ENCODE peak calls at places on chromosome 21, in four cellular contexts. H, B, A and G are unnamed samples. For H3K4me1, the result is how much of the 10 kb centered on the place peaks cover.

GRCh38 chr21:32455548-32455947 is 43.0 kb downstream of the EVA1C start:
- DNase-seq in H (no peak), B (no peak), A (no peak), G (no peak)

GRCh38 chr21:38811257-38811656 is 5.5 kb downstream of the ETS2 start:
- DNase-seq in H (no peak), B (no peak), A (no peak), G (no peak)

GRCh38 chr21:41112740-41113692 is 54.9 kb upstream of the BACE2 start:
- DNase-seq in H (no peak), B (peak), A (no peak), G (no peak)

GRCh38 chr21:29235714-29236197 is 63.0 kb upstream of the BACH1 start:
- DNase-seq in H (no peak), B (no peak), A (no peak), G (no peak)

GRCh38 chr21:32306021-32306780 is 7.5 kb downstream of the MRAP start:
- DNase-seq in H (no peak), B (no peak), A (no peak), G (no peak)

GRCh38 chr21:38561613-38562012 is 63.3 kb upstream of the ERG start:
- DNase-seq in H (no peak), B (no peak), A (no peak), G (no peak)

GRCh38 chr21:22743085-22743484 is 1744.9 kb downstream of the NCAM2 start:
- DNase-seq in H (no peak), B (no peak), A (no peak), G (no peak)

GRCh38 chr21:40901690-40902089 is 54.7 kb upstream of the DSCAM start:
- DNase-seq in H (no peak), B (no peak), A (no peak), G (no peak)

GRCh38 chr21:34122047-34122446 is 48.7 kb downstream of the MRPS6 start:
- DNase-seq in H (no peak), B (no peak), A (no peak), G (no peak)

GRCh38 chr21:34092241-34092921 is 19.0 kb downstream of the MRPS6 start:
- DNase-seq in H (no peak), B (no peak), A (no peak), G (no peak)

GRCh38 chr21:37792046-37792445 is 124.2 kb downstream of the KCNJ6 start:
- DNase-seq in H (no peak), B (no peak), A (no peak), G (no peak)

GRCh38 chr21:32516729-32517649 is 68.3 kb downstream of the TCP10L start:
- DNase-seq in H (no peak), B (no peak), A (no peak), G (no peak)

GRCh38 chr21:37045556-37045955 is 27.3 kb downstream of the PIGP start:
- DNase-seq in H (no peak), B (no peak), A (no peak), G (no peak)

GRCh38 chr21:20902511-20902910 is 95.7 kb upstream of the NCAM2 start:
- DNase-seq in H (no peak), B (no peak), A (no peak), G (no peak)

GRCh38 chr21:32889596-32889995 is 118.0 kb upstream of the PAXBP1 start:
- DNase-seq in H (no peak), B (no peak), A (no peak), G (no peak)

GRCh38 chr21:37374026-37374425 is 7.5 kb downstream of the DYRK1A start:
- DNase-seq in H (no peak), B (no peak), A (no peak), G (no peak)

GRCh38 chr21:36321325-36322082 is 1.5 kb downstream of the MORC3 start:
- DNase-seq in H (no peak), B (no peak), A (no peak), G (peak)

GRCh38 chr21:34073749-34074282 is 438 bp downstream of the MRPS6 start:
- DNase-seq in H (peak), B (peak), A (no peak), G (no peak)

GRCh38 chr21:36989699-36990507 is 16.6 kb upstream of the RIPPLY3 start:
- DNase-seq in H (peak), B (peak), A (peak), G (peak)

GRCh38 chr21:19781881-19782652 is 1216.1 kb upstream of the NCAM2 start:
- DNase-seq in H (no peak), B (no peak), A (no peak), G (no peak)

GRCh38 chr21:19076031-19076430 is 672.4 kb upstream of the TMPRSS15 start:
- DNase-seq in H (no peak), B (no peak), A (no peak), G (no peak)

GRCh38 chr21:31444061-31444460 is 100.0 kb upstream of the TIAM1 start:
- DNase-seq in H (no peak), B (no peak), A (no peak), G (no peak)

DNA sequence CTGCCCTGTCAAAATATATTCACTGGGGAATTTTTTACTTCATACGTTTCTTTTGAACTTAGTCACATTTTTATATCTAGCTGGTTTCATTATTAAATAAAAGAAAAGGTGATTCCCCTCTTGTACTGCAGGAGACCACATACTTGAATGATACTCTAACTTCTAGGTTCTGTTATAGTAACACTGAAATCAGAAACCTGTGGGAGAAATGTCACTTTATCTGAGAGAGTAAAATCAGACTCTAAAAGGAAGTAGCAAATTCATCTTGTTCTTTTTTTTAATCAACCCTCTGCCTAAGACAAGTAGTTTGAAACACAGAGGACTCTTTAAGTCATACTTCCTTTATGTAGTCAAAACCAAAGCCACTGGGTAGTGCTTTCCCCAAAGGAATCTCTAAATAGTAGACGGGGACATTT is 34.4 kb downstream of the MRPL39 start:
- DNase-seq in H (no peak), B (no peak), A (peak), G (no peak)
- H3K4me3 ChIP-seq in H (no peak), B (no peak), A (peak), G (no peak)

GRCh38 chr21:39891111-39891510 is 23.9 kb downstream of the PCP4 start:
- DNase-seq in H (no peak), B (no peak), A (no peak), G (no peak)
- H3K4me1 ChIP-seq in H (under half), B (under half), A (under half), G (under half)

GRCh38 chr21:15761508-15762100 is 31.8 kb downstream of the USP25 start:
- DNase-seq in H (no peak), B (no peak), A (no peak), G (no peak)
- H3K4me3 ChIP-seq in H (no peak), B (no peak), A (no peak), G (no peak)

DNA sequence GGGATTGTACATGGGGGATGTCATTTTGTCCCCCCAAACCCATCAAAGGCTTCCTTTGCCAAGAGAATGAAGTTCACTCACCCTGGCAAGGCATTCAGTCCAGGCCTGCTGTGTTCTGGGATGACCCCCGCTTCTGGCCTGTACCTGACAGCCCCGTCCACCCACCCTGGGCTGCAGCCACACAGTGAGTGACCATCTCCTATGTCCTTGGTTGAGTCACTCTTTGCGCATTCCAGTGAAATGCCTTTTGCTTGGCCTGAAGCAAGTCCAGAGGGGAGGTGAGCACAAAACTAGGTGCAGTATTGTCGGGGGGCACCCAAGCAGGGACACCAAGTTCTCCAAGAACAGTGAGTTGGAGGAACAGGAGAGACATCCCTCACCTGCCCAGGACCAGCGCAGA is 10.2 kb downstream of the TMPRSS3 start:
- DNase-seq in H (peak), B (no peak), A (no peak), G (no peak)
- H3K4me1 ChIP-seq in H (under half), B (under half), A (under half), G (under half)

DNA sequence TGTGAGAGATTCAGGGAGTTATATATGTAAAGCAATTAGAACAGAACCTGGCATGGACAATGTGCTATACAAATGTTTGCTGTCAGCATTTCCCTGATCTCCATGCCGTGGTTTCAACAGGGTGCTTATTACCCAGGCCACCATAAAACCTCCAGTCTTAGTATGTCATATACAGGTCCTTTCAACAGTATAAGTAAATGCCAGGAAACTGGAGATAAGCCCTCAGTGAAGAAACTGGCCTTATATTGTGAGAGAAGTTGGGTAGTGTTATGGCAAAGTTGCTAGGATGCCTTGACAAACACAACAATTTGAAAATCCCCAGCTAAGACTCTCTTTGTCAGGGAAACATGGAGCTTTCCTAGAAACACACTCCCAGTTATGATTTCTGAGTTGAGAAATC is 850.2 kb upstream of the ADAMTS5 start:
- DNase-seq in H (no peak), B (no peak), A (no peak), G (no peak)
- H3K4me3 ChIP-seq in H (no peak), B (no peak), A (no peak), G (no peak)

DNA sequence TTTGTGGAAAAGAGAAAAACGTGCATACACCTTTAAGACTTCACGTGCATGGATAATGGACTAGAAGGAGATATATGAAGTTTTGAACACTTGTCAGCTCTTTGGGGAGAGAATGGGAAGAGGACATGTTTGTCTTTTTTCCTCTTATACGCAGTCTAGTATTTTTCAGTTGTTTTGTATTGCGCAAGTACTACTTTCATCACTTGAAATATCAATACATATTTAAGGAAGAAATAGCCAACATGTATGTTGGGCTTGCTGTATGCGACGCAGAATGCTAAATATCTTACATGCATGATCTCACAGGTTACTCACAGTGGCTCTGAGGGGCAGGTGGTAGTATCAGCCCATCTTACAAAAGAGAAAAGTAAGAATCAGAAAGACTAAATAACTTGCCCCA is 176.5 kb upstream of the RUNX1 start:
- DNase-seq in H (no peak), B (no peak), A (no peak), G (no peak)
- H3K4me1 ChIP-seq in H (half or more), B (under half), A (under half), G (under half)

DNA sequence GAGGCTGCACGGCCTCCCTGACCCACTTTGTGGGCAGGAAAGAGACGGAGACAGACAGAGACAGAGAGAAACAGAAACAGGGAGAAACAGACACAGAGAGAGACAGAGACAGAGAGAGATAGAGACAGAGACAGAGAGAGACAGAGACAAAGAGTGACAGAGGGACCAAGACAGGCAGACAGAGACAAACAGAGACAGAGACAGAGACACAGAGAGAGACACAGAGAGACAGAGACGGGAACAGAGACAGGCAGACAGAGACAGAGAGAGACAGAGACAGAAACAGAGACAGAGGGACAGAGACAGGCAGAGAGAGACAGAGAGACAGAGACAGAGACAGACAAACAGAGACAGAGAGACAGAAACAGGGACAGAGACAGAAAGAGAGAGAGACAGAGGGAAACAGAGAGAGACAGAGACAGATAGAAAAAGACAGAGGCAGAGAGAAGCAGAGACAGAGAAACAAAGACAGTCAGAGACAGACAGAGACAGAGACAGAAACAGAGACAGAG is 3.1 kb downstream of the COL6A1 start:
- DNase-seq in H (no peak), B (no peak), A (no peak), G (no peak)
- H3K4me3 ChIP-seq in H (peak), B (no peak), A (no peak), G (no peak)

GRCh38 chr21:44710756-44711326 is 531 bp downstream of the TSPEAR start:
- DNase-seq in H (peak), B (peak), A (no peak), G (no peak)
- H3K4me1 ChIP-seq in H (under half), B (under half), A (under half), G (under half)

GRCh38 chr21:44870748-44871495 is 2.6 kb downstream of the PTTG1IP start:
- DNase-seq in H (peak), B (peak), A (peak), G (no peak)
- H3K4me3 ChIP-seq in H (peak), B (peak), A (peak), G (peak)

GRCh38 chr21:43609501-43610340 is 49.6 kb downstream of the HSF2BP start:
- DNase-seq in H (no peak), B (no peak), A (no peak), G (no peak)
- H3K4me1 ChIP-seq in H (under half), B (under half), A (under half), G (under half)